ENCODE peak calls at places on chromosomes 7 and 10, in nine cellular contexts. One of them, this sample, is unnamed.

GRCh38 chr7:156176039-156176438 is 363.8 kb upstream of the SHH start:
- DNase-seq in Panc1: no peak
- DNase-seq in neural crest cell: no peak
- DNase-seq in esophagus squamous epithelium: no peak
- DNase-seq in cardiac muscle cell: no peak
- DNase-seq in glutamatergic neuron: no peak
- DNase-seq in esophagus muscularis mucosa: no peak
- DNase-seq in cardiac fibroblast: no peak
- DNase-seq in kidney: no peak
- DNase-seq in this sample: no peak

GRCh38 chr7:128266891-128267839 is 26.1 kb downstream of the LEP start:
- DNase-seq in Panc1: no peak
- DNase-seq in neural crest cell: peak
- DNase-seq in esophagus squamous epithelium: no peak
- DNase-seq in cardiac muscle cell: peak
- DNase-seq in glutamatergic neuron: peak
- DNase-seq in esophagus muscularis mucosa: no peak
- DNase-seq in cardiac fibroblast: peak
- DNase-seq in kidney: peak
- DNase-seq in this sample: no peak

GRCh38 chr7:14821757-14822480 is 80.6 kb downstream of the DGKB start:
- DNase-seq in Panc1: no peak
- DNase-seq in neural crest cell: no peak
- DNase-seq in esophagus squamous epithelium: no peak
- DNase-seq in cardiac muscle cell: no peak
- DNase-seq in glutamatergic neuron: no peak
- DNase-seq in esophagus muscularis mucosa: no peak
- DNase-seq in cardiac fibroblast: peak
- DNase-seq in kidney: no peak
- DNase-seq in this sample: no peak

GRCh38 chr7:19181634-19182033 is 36.4 kb upstream of the FERD3L start:
- DNase-seq in Panc1: no peak
- DNase-seq in neural crest cell: no peak
- DNase-seq in esophagus squamous epithelium: no peak
- DNase-seq in cardiac muscle cell: no peak
- DNase-seq in glutamatergic neuron: no peak
- DNase-seq in esophagus muscularis mucosa: no peak
- DNase-seq in cardiac fibroblast: peak
- DNase-seq in kidney: no peak
- DNase-seq in this sample: no peak

GRCh38 chr7:130435455-130435854 is 5.4 kb downstream of the CEP41 start:
- DNase-seq in Panc1: no peak
- DNase-seq in neural crest cell: no peak
- DNase-seq in esophagus squamous epithelium: no peak
- DNase-seq in cardiac muscle cell: no peak
- DNase-seq in glutamatergic neuron: no peak
- DNase-seq in esophagus muscularis mucosa: no peak
- DNase-seq in cardiac fibroblast: no peak
- DNase-seq in kidney: no peak
- DNase-seq in this sample: no peak

GRCh38 chr10:86851329-86852207 is 95.1 kb downstream of the BMPR1A start:
- DNase-seq in Panc1: no peak
- DNase-seq in neural crest cell: no peak
- DNase-seq in esophagus squamous epithelium: no peak
- DNase-seq in cardiac muscle cell: peak
- DNase-seq in glutamatergic neuron: no peak
- DNase-seq in esophagus muscularis mucosa: no peak
- DNase-seq in cardiac fibroblast: peak
- DNase-seq in kidney: no peak
- DNase-seq in this sample: no peak

GRCh38 chr7:74272305-74273038 is 16.7 kb upstream of the CLIP2 start:
- DNase-seq in Panc1: no peak
- DNase-seq in neural crest cell: no peak
- DNase-seq in esophagus squamous epithelium: peak
- DNase-seq in cardiac muscle cell: peak
- DNase-seq in glutamatergic neuron: peak
- DNase-seq in esophagus muscularis mucosa: peak
- DNase-seq in cardiac fibroblast: peak
- DNase-seq in kidney: peak
- DNase-seq in this sample: no peak

GRCh38 chr10:132446661-132447445 is 49.9 kb downstream of the PWWP2B start:
- DNase-seq in Panc1: no peak
- DNase-seq in neural crest cell: no peak
- DNase-seq in esophagus squamous epithelium: no peak
- DNase-seq in cardiac muscle cell: peak
- DNase-seq in glutamatergic neuron: no peak
- DNase-seq in esophagus muscularis mucosa: no peak
- DNase-seq in cardiac fibroblast: peak
- DNase-seq in kidney: peak
- DNase-seq in this sample: no peak

GRCh38 chr7:20412023-20412422 is 81.3 kb downstream of the ITGB8 start:
- DNase-seq in Panc1: no peak
- DNase-seq in neural crest cell: no peak
- DNase-seq in esophagus squamous epithelium: no peak
- DNase-seq in cardiac muscle cell: no peak
- DNase-seq in glutamatergic neuron: no peak
- DNase-seq in esophagus muscularis mucosa: no peak
- DNase-seq in cardiac fibroblast: no peak
- DNase-seq in kidney: no peak
- DNase-seq in this sample: no peak

GRCh38 chr7:37235813-37236212 is 212.9 kb downstream of the ELMO1 start:
- DNase-seq in Panc1: no peak
- DNase-seq in neural crest cell: no peak
- DNase-seq in esophagus squamous epithelium: no peak
- DNase-seq in cardiac muscle cell: no peak
- DNase-seq in glutamatergic neuron: no peak
- DNase-seq in esophagus muscularis mucosa: no peak
- DNase-seq in cardiac fibroblast: no peak
- DNase-seq in kidney: no peak
- DNase-seq in this sample: no peak

GRCh38 chr7:48255046-48255445 is 83.8 kb downstream of the ABCA13 start:
- DNase-seq in Panc1: no peak
- DNase-seq in neural crest cell: no peak
- DNase-seq in esophagus squamous epithelium: no peak
- DNase-seq in cardiac muscle cell: peak
- DNase-seq in glutamatergic neuron: no peak
- DNase-seq in esophagus muscularis mucosa: no peak
- DNase-seq in cardiac fibroblast: peak
- DNase-seq in kidney: no peak
- DNase-seq in this sample: no peak

GRCh38 chr7:48251766-48252165 is 80.5 kb downstream of the ABCA13 start:
- DNase-seq in Panc1: no peak
- DNase-seq in neural crest cell: no peak
- DNase-seq in esophagus squamous epithelium: no peak
- DNase-seq in cardiac muscle cell: peak
- DNase-seq in glutamatergic neuron: no peak
- DNase-seq in esophagus muscularis mucosa: no peak
- DNase-seq in cardiac fibroblast: no peak
- DNase-seq in kidney: no peak
- DNase-seq in this sample: no peak

GRCh38 chr7:48249162-48249561 is 77.9 kb downstream of the ABCA13 start:
- DNase-seq in Panc1: no peak
- DNase-seq in neural crest cell: no peak
- DNase-seq in esophagus squamous epithelium: no peak
- DNase-seq in cardiac muscle cell: peak
- DNase-seq in glutamatergic neuron: no peak
- DNase-seq in esophagus muscularis mucosa: no peak
- DNase-seq in cardiac fibroblast: no peak
- DNase-seq in kidney: no peak
- DNase-seq in this sample: no peak

GRCh38 chr7:48250441-48250951 is 79.2 kb downstream of the ABCA13 start:
- DNase-seq in Panc1: no peak
- DNase-seq in neural crest cell: no peak
- DNase-seq in esophagus squamous epithelium: no peak
- DNase-seq in cardiac muscle cell: peak
- DNase-seq in glutamatergic neuron: no peak
- DNase-seq in esophagus muscularis mucosa: no peak
- DNase-seq in cardiac fibroblast: peak
- DNase-seq in kidney: no peak
- DNase-seq in this sample: no peak

DNA sequence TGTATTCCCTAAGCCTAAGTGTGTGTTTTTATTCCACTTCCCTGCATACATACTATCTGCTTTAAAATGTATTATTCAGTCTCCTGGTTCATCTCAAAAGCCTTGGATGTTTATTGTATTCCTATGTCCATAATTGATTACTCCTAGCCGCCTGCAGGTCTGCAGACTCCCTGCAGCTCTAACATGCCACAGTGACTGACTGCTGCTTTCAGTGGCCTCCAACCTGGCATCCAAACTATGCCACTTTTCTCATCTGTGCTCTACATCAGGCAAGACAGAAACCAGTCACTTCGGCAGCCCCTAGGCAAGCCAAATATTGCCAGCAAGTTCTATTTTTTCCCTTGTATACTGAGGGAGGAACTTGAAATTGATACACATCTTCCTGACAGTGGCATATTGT is 81.8 kb downstream of the ABCA13 start:
- DNase-seq in Panc1: no peak
- DNase-seq in neural crest cell: no peak
- DNase-seq in esophagus squamous epithelium: no peak
- DNase-seq in cardiac muscle cell: no peak
- DNase-seq in glutamatergic neuron: no peak
- DNase-seq in esophagus muscularis mucosa: no peak
- DNase-seq in cardiac fibroblast: no peak
- DNase-seq in kidney: no peak
- DNase-seq in this sample: no peak
- TF ChIP-seq CTCF in Panc1: no peak
- TF ChIP-seq CTCF in neural crest cell: peak
- TF ChIP-seq CTCF in esophagus squamous epithelium: no peak
- TF ChIP-seq CTCF in cardiac muscle cell: no peak
- TF ChIP-seq CTCF in glutamatergic neuron: no peak
- TF ChIP-seq CTCF in esophagus muscularis mucosa: no peak
- TF ChIP-seq CTCF in cardiac fibroblast: no peak
- TF ChIP-seq CTCF in kidney: no peak
- TF ChIP-seq CTCF in this sample: no peak

DNA sequence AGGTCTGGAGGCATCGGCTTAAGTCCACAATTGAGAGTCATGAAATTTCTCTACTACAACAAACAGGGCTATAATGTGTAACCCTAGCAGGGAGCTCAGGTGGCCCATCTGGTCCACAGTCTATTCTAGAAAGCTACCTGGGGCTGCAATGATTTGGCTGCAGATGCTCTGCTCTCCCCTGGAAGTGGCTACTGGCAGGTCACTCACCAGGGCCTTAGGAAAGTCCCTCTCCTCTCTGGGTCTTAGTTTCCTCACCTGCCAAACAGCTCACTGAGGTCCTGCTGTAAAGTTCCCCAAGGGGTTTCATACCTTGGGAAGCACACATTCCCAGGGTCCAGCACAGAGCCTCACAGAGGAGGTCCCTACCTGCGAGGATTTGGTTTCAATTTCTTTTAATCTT is 2.5 kb downstream of the IGFBP3 start:
- DNase-seq in Panc1: no peak
- DNase-seq in neural crest cell: no peak
- DNase-seq in esophagus squamous epithelium: no peak
- DNase-seq in cardiac muscle cell: no peak
- DNase-seq in glutamatergic neuron: no peak
- DNase-seq in esophagus muscularis mucosa: no peak
- DNase-seq in cardiac fibroblast: no peak
- DNase-seq in kidney: no peak
- DNase-seq in this sample: no peak
- TF ChIP-seq CTCF in Panc1: no peak
- TF ChIP-seq CTCF in neural crest cell: no peak
- TF ChIP-seq CTCF in esophagus squamous epithelium: no peak
- TF ChIP-seq CTCF in cardiac muscle cell: no peak
- TF ChIP-seq CTCF in glutamatergic neuron: no peak
- TF ChIP-seq CTCF in esophagus muscularis mucosa: no peak
- TF ChIP-seq CTCF in cardiac fibroblast: no peak
- TF ChIP-seq CTCF in kidney: no peak
- TF ChIP-seq CTCF in this sample: no peak

GRCh38 chr10:137031-137430 is 1.8 kb downstream of the ZMYND11 start:
- DNase-seq in Panc1: no peak
- DNase-seq in neural crest cell: no peak
- DNase-seq in esophagus squamous epithelium: no peak
- DNase-seq in cardiac muscle cell: peak
- DNase-seq in glutamatergic neuron: peak
- DNase-seq in esophagus muscularis mucosa: no peak
- DNase-seq in cardiac fibroblast: peak
- DNase-seq in kidney: no peak
- DNase-seq in this sample: no peak
- TF ChIP-seq CTCF in Panc1: peak
- TF ChIP-seq CTCF in neural crest cell: peak
- TF ChIP-seq CTCF in esophagus squamous epithelium: peak
- TF ChIP-seq CTCF in cardiac muscle cell: peak
- TF ChIP-seq CTCF in glutamatergic neuron: peak
- TF ChIP-seq CTCF in esophagus muscularis mucosa: peak
- TF ChIP-seq CTCF in cardiac fibroblast: peak
- TF ChIP-seq CTCF in kidney: peak
- TF ChIP-seq CTCF in this sample: peak

DNA sequence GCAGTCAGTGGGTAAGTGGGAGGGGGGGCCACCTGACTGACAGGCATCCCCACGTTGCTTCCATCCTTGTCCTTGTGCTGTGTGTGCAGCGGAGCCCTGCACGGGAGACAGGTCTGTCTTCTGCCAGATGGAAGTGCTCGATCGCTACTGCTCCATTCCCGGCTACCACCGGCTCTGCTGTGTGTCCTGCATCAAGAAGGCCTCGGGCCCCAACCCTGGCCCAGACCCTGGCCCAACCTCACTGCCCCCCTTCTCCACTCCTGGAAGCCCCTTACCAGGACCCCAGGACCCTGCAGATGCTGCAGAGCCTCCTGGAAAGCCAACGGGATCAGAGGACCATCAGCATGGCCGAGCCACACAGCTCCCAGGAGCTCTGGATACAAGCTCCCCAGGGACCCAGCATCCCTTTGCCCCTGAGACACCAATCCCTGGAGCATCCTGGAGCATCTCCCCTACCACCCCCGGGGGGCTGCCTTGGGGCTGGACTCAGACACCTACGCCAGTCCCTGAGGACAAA is 24.8 kb downstream of the TBATA start:
- DNase-seq in Panc1: no peak
- DNase-seq in neural crest cell: no peak
- DNase-seq in esophagus squamous epithelium: no peak
- DNase-seq in cardiac muscle cell: no peak
- DNase-seq in glutamatergic neuron: no peak
- DNase-seq in esophagus muscularis mucosa: no peak
- DNase-seq in cardiac fibroblast: no peak
- DNase-seq in kidney: peak
- DNase-seq in this sample: peak
- TF ChIP-seq CTCF in Panc1: no peak
- TF ChIP-seq CTCF in neural crest cell: no peak
- TF ChIP-seq CTCF in esophagus squamous epithelium: no peak
- TF ChIP-seq CTCF in cardiac muscle cell: no peak
- TF ChIP-seq CTCF in glutamatergic neuron: no peak
- TF ChIP-seq CTCF in esophagus muscularis mucosa: no peak
- TF ChIP-seq CTCF in cardiac fibroblast: no peak
- TF ChIP-seq CTCF in kidney: no peak
- TF ChIP-seq CTCF in this sample: no peak

This sample was measured in chondrocyte.